ENCODE peak calls at places on chromosomes 1 and 21, in four cellular contexts. D is AG10803, W is astrocyte of the spinal cord, M is fibroblast of mammary gland. G is an unnamed sample.

GRCh38 chr1:52102336-52103013 is 39.4 kb upstream of the ZFYVE9 start:
- DNase-seq in D (no peak), W (no peak), M (no peak), G (no peak)

GRCh38 chr1:66478116-66478515 is 55.8 kb upstream of the SGIP1 start:
- DNase-seq in D (peak), W (peak), M (peak), G (no peak)

GRCh38 chr1:4207842-4208692 is 308.0 kb upstream of the C1orf174 start:
- DNase-seq in D (no peak), W (no peak), M (no peak), G (no peak)

GRCh38 chr1:219324629-219325367 is 151.1 kb downstream of the LYPLAL1 start:
- DNase-seq in D (peak), W (peak), M (peak), G (no peak)

GRCh38 chr1:212814989-212815388 is 23.3 kb downstream of the TATDN3 start:
- DNase-seq in D (no peak), W (no peak), M (peak), G (no peak)

GRCh38 chr1:63245186-63245585 is 77.2 kb upstream of the FOXD3 start:
- DNase-seq in D (no peak), W (no peak), M (no peak), G (no peak)

GRCh38 chr1:231040019-231040799 is at the start of gene FAM89A:
- DNase-seq in D (peak), W (no peak), M (no peak), G (no peak)

GRCh38 chr1:64396817-64397216 is 73.1 kb upstream of the CACHD1 start:
- DNase-seq in D (no peak), W (no peak), M (peak), G (no peak)

GRCh38 chr1:61931587-61932279 is 189.5 kb downstream of the PATJ start:
- DNase-seq in D (no peak), W (no peak), M (no peak), G (no peak)

GRCh38 chr1:1270813-1271212 is 2.8 kb downstream of the UBE2J2 start:
- DNase-seq in D (peak), W (no peak), M (peak), G (no peak)

GRCh38 chr1:211551628-211552465 is 27.1 kb downstream of the SLC30A1 start:
- DNase-seq in D (peak), W (peak), M (peak), G (no peak)

GRCh38 chr1:171762143-171762563 is 19.3 kb upstream of the METTL13 start:
- DNase-seq in D (no peak), W (no peak), M (no peak), G (no peak)

GRCh38 chr1:46667782-46668760 is at the start of gene ATPAF1:
- DNase-seq in D (peak), W (peak), M (peak), G (peak)

GRCh38 chr1:206469411-206469932 is 804 bp upstream of the IKBKE start:
- DNase-seq in D (no peak), W (no peak), M (no peak), G (no peak)

GRCh38 chr1:110067429-110067956 is 3.0 kb downstream of the ALX3 start:
- DNase-seq in D (no peak), W (no peak), M (no peak), G (no peak)

GRCh38 chr1:58204284-58204683 is 342.2 kb downstream of the OMA1 start:
- DNase-seq in D (no peak), W (no peak), M (no peak), G (no peak)

GRCh38 chr1:85584264-85584781 is 3.8 kb downstream of the CCN1 start:
- DNase-seq in D (peak), W (peak), M (peak), G (no peak)

GRCh38 chr1:94296018-94296417 is 58.6 kb upstream of the ARHGAP29 start:
- DNase-seq in D (peak), W (peak), M (peak), G (no peak)

GRCh38 chr1:226549094-226549936 is 751 bp downstream of the STUM start:
- DNase-seq in D (no peak), W (no peak), M (no peak), G (no peak)

GRCh38 chr1:165890684-165891083 is 63.3 kb downstream of the UCK2 start:
- DNase-seq in D (no peak), W (peak), M (peak), G (no peak)

GRCh38 chr1:244280859-244281258 is 170.8 kb downstream of the ADSS2 start:
- DNase-seq in D (peak), W (peak), M (peak), G (no peak)

GRCh38 chr1:51660570-51660969 is 43.7 kb downstream of the OSBPL9 start:
- DNase-seq in D (no peak), W (peak), M (no peak), G (no peak)

GRCh38 chr1:22711591-22712501 is 1.2 kb downstream of the EPHB2 start:
- DNase-seq in D (peak), W (peak), M (peak), G (no peak)

GRCh38 chr1:93178418-93178817 is 1.8 kb downstream of the TMED5 start:
- DNase-seq in D (no peak), W (peak), M (peak), G (no peak)

GRCh38 chr1:200162258-200162657 is 134.7 kb downstream of the NR5A2 start:
- DNase-seq in D (no peak), W (no peak), M (no peak), G (no peak)

GRCh38 chr1:197199923-197200467 is 53.5 kb upstream of the ASPM start:
- DNase-seq in D (peak), W (no peak), M (peak), G (no peak)

GRCh38 chr1:64440423-64440822 is 29.5 kb upstream of the CACHD1 start:
- DNase-seq in D (no peak), W (no peak), M (no peak), G (no peak)

GRCh38 chr1:43324810-43325209 is 12.8 kb upstream of the MPL start:
- DNase-seq in D (no peak), W (no peak), M (no peak), G (no peak)

GRCh38 chr1:234929369-234929768 is 199.3 kb downstream of the TOMM20 start:
- DNase-seq in D (no peak), W (no peak), M (no peak), G (no peak)

GRCh38 chr1:245742891-245743290 is 588.1 kb downstream of the KIF26B start:
- DNase-seq in D (peak), W (peak), M (peak), G (no peak)

GRCh38 chr1:34740161-34740875 is 14.5 kb upstream of the GJB5 start:
- DNase-seq in D (no peak), W (peak), M (no peak), G (no peak)

GRCh38 chr1:193114485-193115095 is 7.2 kb upstream of the CDC73 start:
- DNase-seq in D (no peak), W (no peak), M (no peak), G (no peak)

GRCh38 chr1:199851453-199851852 is 176.1 kb upstream of the NR5A2 start:
- DNase-seq in D (no peak), W (no peak), M (peak), G (no peak)

GRCh38 chr1:22089134-22089571 is 36.6 kb downstream of the CDC42 start:
- DNase-seq in D (no peak), W (no peak), M (no peak), G (no peak)

GRCh38 chr1:207815466-207815865 is 63.6 kb downstream of the CD46 start:
- DNase-seq in D (no peak), W (no peak), M (no peak), G (no peak)

GRCh38 chr1:162916407-162916806 is 55.4 kb upstream of the CCDC190 start:
- DNase-seq in D (peak), W (peak), M (peak), G (no peak)

GRCh38 chr1:99627615-99628014 is 18.3 kb upstream of the PALMD start:
- DNase-seq in D (no peak), W (no peak), M (no peak), G (no peak)

GRCh38 chr1:159790237-159790917 is 9.6 kb downstream of the DUSP23 start:
- DNase-seq in D (peak), W (peak), M (peak), G (no peak)

GRCh38 chr1:19676438-19676922 is 11.8 kb downstream of the HTR6 start:
- DNase-seq in D (peak), W (peak), M (peak), G (no peak)

DNA sequence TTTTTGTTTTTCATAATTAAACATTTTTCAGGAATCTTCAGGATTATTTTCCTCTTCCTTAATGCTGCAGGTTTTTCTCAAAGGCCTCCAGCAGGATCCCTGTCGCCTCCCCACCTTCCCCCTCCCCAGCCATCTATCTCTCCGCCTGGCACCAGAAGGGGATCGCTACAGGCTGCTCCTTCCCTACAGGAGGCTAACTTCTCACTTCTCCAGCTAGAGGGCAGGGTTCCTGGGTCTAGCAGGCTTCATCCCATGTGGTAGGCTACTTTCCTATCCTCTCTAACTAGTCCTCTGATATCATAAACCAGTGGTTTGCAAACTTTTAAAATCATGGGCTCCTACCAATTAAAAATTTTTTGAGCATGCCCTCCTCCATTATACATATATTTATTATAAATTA is 104.1 kb downstream of the KCNN3 start:
- DNase-seq in D (peak), W (peak), M (peak), G (no peak)
- TF ChIP-seq CTCF in D (peak), W (peak), M (peak), G (peak)

DNA sequence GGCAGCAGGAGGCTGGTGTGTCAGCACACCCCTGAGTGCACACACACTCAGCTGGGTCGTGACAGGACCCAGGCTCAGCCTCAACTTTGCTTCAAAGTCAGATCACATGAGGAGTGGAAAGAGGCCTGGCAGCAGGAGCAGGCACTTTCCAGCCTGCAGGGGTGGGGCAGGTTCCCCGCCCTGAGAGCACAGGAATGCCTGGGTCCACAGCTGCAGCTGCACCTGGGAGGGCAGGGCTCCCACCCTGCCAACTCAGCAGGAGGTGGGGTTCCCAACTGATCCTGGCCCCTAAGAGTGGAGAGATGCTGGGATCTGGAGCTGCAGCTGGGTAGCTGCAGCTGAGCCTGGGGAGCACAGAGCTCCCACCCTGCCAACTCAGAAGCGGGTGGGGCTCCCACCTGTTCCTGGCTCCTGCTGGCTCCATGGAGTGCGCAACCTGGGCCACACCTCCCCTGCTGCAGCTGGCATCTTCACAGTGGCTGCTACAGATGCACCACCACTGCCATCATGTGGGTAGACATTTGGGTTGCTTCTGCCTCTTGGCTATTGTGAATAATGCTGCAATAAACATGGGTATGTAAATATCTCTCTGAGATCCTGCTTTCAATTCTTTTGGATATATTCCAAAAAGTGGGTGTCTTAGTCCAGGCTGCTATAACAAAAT is 415.4 kb downstream of the TTLL7 start:
- DNase-seq in D (peak), W (no peak), M (peak), G (no peak)
- TF ChIP-seq CTCF in D (peak), W (no peak), M (peak), G (peak)

GRCh38 chr21:45796003-45796402 is 152.5 kb downstream of the PCBP3 start:
- DNase-seq in D (no peak), W (no peak), M (no peak), G (no peak)
- TF ChIP-seq CTCF in D (no peak), W (no peak), M (no peak), G (no peak)

DNA sequence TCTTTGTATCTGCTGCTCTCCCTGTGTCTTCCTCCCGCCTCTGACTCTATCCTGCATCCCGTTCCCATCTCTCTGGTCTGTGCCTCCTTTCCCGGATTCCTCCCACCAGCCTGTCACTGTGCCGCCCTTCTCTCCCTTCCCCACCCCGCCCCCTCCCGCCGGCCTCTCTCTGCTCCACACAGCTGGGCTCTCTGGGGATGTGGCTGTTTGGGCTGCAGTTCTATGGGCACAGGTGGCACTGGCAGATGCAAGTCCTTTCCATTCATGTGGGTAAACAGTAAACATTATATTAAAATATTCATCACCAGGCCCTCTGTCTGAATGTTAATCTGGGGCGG is 249.4 kb downstream of the TNR start:
- DNase-seq in D (no peak), W (no peak), M (no peak), G (no peak)
- TF ChIP-seq CTCF in D (no peak), W (no peak), M (no peak), G (no peak)

GRCh38 chr1:155245163-155245524 is 10.1 kb downstream of the ENTREP3 start:
- DNase-seq in D (no peak), W (no peak), M (no peak), G (no peak)

GRCh38 chr1:155242805-155243358 is 12.4 kb downstream of the ENTREP3 start:
- DNase-seq in D (no peak), W (no peak), M (no peak), G (no peak)

GRCh38 chr1:155241851-155242264 is 13.4 kb downstream of the ENTREP3 start:
- DNase-seq in D (no peak), W (no peak), M (peak), G (no peak)

GRCh38 chr1:155247667-155248563 is 7.4 kb downstream of the ENTREP3 start:
- DNase-seq in D (no peak), W (no peak), M (no peak), G (no peak)

DNA sequence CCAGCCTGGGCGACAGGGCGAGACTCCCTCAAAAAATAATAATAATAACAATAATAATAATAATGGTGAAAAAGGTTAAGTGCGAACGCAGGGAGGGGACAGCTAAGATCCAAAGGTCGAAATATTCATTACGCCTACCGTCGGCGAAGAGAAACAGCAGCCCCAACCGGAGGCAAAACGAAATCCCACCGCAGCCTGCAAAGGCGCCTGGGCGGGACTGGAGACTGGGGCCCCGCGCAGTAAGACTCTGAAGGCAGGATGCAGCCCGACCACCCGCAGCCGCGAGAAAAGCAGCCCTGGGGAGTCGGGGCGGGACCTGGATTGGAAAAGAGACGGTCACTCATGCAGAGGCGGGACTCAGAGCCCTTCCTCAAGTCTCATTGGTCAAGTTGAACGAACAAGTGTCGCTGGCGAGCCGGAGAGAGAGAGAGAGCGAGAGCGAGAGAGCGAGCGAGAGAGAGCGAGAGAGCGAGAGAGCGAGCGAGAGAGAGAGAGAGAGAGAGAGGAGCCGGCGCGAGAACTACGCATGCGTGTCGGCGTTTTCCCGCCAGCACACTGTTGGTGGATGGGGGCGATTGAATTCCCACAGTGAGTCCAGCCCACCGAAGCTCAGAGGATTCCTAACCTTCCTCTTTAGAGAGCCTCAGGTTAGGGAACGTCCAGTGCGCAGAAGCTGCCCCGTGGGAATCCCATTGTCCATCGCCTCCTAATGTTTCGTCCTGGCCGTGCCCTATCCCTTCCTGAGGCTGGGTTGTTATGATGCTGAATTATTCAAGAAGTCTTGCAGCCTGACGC is 10.7 kb downstream of the ENTREP3 start:
- DNase-seq in D (peak), W (peak), M (peak), G (peak)
- TF ChIP-seq CTCF in D (peak), W (peak), M (peak), G (peak)

DNA sequence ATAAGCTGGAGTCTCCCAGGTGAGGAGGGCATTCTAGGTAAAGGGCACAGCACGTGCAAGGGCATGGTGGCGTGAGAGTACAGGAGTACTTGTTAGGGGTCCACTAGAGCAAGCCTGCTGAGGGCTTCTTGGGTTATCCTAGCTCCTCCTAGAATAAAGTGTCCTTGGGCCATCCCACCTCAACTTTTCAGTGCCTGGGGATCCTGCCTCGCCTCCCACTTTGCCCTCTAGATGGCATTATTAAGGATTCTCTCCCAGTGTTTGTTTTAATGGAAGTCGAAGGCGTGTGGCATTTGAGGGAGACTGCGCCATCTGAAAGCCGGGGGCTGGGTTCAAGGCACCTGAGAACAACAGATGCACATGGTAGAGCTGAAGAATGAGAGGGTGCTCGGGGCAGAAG is 74.5 kb upstream of the SELENON start:
- DNase-seq in D (no peak), W (no peak), M (no peak), G (no peak)
- TF ChIP-seq CTCF in D (no peak), W (peak), M (no peak), G (no peak)

GRCh38 chr1:91513160-91513559 is 12.5 kb downstream of the CDC7 start:
- DNase-seq in D (peak), W (peak), M (peak), G (no peak)
- TF ChIP-seq CTCF in D (peak), W (peak), M (peak), G (peak)

GRCh38 chr1:236509647-236510401 is 14.0 kb upstream of the LGALS8 start:
- DNase-seq in D (no peak), W (no peak), M (no peak), G (no peak)
- TF ChIP-seq CTCF in D (no peak), W (no peak), M (no peak), G (peak)

G was measured in chondrocyte.